ENCODE peak calls at places on chromosomes 7 and 10, in five cellular contexts. I is HCT116, W is uterus, D is ovary, N is NB4. T is an unnamed sample.

GRCh38 chr10:129815898-129816665 is 148.0 kb downstream of the EBF3 start:
- DNase-seq in N (no peak), W (no peak), I (no peak), D (no peak), T (no peak)

GRCh38 chr7:29622335-29623265 is 59.0 kb downstream of the PRR15 start:
- DNase-seq in N (peak; percentile 14), D (no peak), I (peak; percentile 83), W (no peak), T (peak; percentile 91)

GRCh38 chr10:133025558-133026090 is 62.1 kb upstream of the ADGRA1 start:
- DNase-seq in N (no peak), W (no peak), I (no peak), D (no peak), T (no peak)

GRCh38 chr7:44431091-44431608 is 59.3 kb downstream of the NUDCD3 start:
- DNase-seq in N (peak; percentile 21), W (no peak), D (no peak), I (no peak), T (no peak)

GRCh38 chr7:30950197-30950596 is 13.6 kb upstream of the GHRHR start:
- DNase-seq in N (no peak), W (no peak), I (no peak), D (no peak), T (no peak)

GRCh38 chr10:50866317-50866716 is 19.1 kb downstream of the A1CF start:
- DNase-seq in N (no peak), I (no peak), D (no peak), W (no peak), T (no peak)

GRCh38 chr10:120765241-120765803 is 85.8 kb upstream of the WDR11 start:
- DNase-seq in I (no peak), W (no peak), D (no peak), N (no peak), T (no peak)

GRCh38 chr7:5699951-5700384 is 81.5 kb downstream of the RNF216 start:
- DNase-seq in W (no peak), I (no peak), D (no peak), N (no peak), T (no peak)

GRCh38 chr7:157909370-157909769 is 572.6 kb downstream of the DNAJB6 start:
- DNase-seq in I (no peak), D (peak; percentile 13), N (no peak), W (no peak), T (no peak)

GRCh38 chr10:1358860-1359598 is 302.8 kb downstream of the WDR37 start:
- DNase-seq in N (peak; percentile 23), I (no peak), D (no peak), W (no peak), T (no peak)

GRCh38 chr7:106561151-106561550 is 99.8 kb downstream of the CCDC71L start:
- DNase-seq in N (no peak), D (no peak), I (no peak), W (no peak), T (no peak)

GRCh38 chr7:143452495-143452894 is 9.2 kb downstream of the TAS2R60 start:
- DNase-seq in N (no peak), I (no peak), W (no peak), D (no peak), T (no peak)

GRCh38 chr10:113078282-113078907 is 128.3 kb downstream of the TCF7L2 start:
- DNase-seq in I (no peak), D (no peak), N (no peak), W (no peak), T (no peak)

GRCh38 chr10:77578583-77579227 is 58.9 kb downstream of the KCNMA1 start:
- DNase-seq in N (no peak), D (no peak), I (no peak), W (no peak), T (peak; percentile 69)

GRCh38 chr7:146090023-146090645 is 26.5 kb upstream of the CNTNAP2 start:
- DNase-seq in I (peak; percentile 10), N (peak; percentile 56), D (no peak), W (no peak), T (no peak)

GRCh38 chr10:58723977-58724376 is 211.3 kb downstream of the BICC1 start:
- DNase-seq in D (no peak), W (no peak), I (no peak), N (no peak), T (no peak)

GRCh38 chr10:131852161-131852822 is 48.5 kb upstream of the PPP2R2D start:
- DNase-seq in I (no peak), N (no peak), W (peak; percentile 3), D (peak; percentile 7), T (no peak)

GRCh38 chr7:71735961-71736556 is 604.1 kb downstream of the GALNT17 start:
- DNase-seq in W (peak; percentile 46), I (peak; percentile 28), N (peak; percentile 78), D (peak; percentile 74), T (peak; percentile 36)

GRCh38 chr10:29555091-29555745 is 79.6 kb downstream of the SVIL start:
- DNase-seq in N (no peak), I (no peak), D (no peak), W (no peak), T (no peak)

GRCh38 chr7:96026606-96027005 is 254.3 kb downstream of the DYNC1I1 start:
- DNase-seq in D (no peak), I (no peak), N (no peak), W (no peak), T (no peak)

GRCh38 chr10:98684019-98684899 is 237.5 kb upstream of the HPS1 start:
- DNase-seq in I (no peak), D (no peak), N (no peak), W (no peak), T (no peak)

GRCh38 chr10:112981553-112981952 is 31.5 kb downstream of the TCF7L2 start:
- DNase-seq in I (no peak), D (no peak), W (no peak), N (peak; percentile 77), T (no peak)

GRCh38 chr10:80599424-80599847 is 61.7 kb downstream of the SH2D4B start:
- DNase-seq in D (no peak), N (peak; percentile 95), W (no peak), I (peak; percentile 59), T (peak; percentile 68)

GRCh38 chr7:11256501-11256900 is 282.8 kb downstream of the PHF14 start:
- DNase-seq in I (no peak), N (no peak), W (no peak), D (no peak), T (no peak)

GRCh38 chr7:116828281-116828680 is 34.1 kb upstream of the CAPZA2 start:
- DNase-seq in D (no peak), N (no peak), W (no peak), I (no peak), T (no peak)

GRCh38 chr7:1059200-1060091 is 15.1 kb downstream of the GPR146 start:
- DNase-seq in D (no peak), W (no peak), I (peak; percentile 52), N (peak; percentile 65), T (no peak)

GRCh38 chr7:141012044-141012685 is 2.6 kb downstream of the MRPS33 start:
- DNase-seq in N (peak; percentile 79), I (peak; percentile 65), D (peak; percentile 49), W (peak; percentile 35), T (peak; percentile 23)

DNA sequence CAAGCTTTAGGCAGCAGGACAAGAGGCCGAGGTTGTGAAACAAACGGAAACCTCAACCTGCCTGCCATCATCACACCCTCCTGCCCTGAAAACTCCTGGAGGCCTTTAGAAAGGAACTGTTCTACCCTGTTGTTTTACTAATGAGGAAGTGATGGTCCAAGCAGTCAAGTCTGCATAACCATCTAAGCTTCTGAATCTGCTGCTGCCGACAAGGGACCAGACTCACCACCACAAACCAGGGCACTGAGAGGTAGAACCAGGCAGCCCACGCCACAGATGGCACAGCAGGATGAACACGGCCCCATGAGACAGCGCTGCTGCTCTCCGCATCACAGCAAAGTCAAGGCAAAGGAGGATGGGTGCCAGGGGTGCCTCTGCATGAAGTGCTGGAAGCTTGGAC is 209.4 kb downstream of the CELF2 start:
- DNase-seq in W (no peak), I (no peak), D (no peak), N (no peak), T (no peak)
- TF ChIP-seq POLR2A in W (no peak), I (no peak), D (no peak), N (no peak), T (no peak)

DNA sequence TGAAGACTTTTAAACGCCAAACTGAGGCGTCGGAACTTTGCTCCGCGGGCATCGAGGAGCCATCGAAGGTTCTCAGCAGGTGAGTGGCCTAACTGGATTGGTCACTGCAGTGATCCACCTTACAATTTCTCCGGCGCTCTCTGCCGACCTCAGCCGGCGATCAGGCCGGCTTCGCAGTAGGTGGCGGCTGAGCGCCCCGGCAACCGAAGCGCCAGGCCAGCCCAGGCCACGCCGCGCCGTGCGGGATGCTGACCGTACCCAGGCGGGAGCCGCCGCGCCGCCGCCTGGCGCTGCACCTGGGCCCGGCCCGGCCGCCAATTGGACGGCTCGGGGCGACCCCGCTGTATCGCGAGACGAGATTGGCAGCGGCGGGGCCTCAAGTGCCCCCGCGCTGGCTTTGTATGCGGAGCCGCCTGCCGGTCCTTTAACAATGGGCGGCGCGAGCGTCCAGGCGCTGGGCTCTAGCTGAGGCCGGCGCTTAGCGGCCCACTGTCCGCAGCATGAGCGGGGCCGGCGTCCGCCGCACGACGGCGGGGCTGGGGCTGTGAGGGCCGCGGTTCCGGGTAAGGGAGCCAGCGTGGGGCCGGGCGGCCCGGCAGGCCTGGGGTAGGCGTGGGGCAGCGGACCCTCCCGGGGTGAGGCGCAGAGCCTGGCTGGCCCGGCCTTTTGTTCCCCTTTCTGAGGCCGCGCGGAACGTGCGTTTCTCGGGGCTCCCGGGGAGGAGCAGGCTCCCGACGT is at the start of gene CCNJ:
- DNase-seq in D (peak; percentile 93), N (peak; percentile 95), I (peak; percentile 77), W (peak; percentile 87), T (peak; percentile 93)
- TF ChIP-seq POLR2A in D (peak; percentile 46), N (peak; percentile 89), I (peak; percentile 80), W (peak; percentile 87), T (peak; percentile 70)

GRCh38 chr7:36215017-36215621 is 62.1 kb downstream of the EEPD1 start:
- DNase-seq in W (no peak), N (no peak), I (no peak), D (no peak), T (no peak)

GRCh38 chr7:36216063-36216684 is 63.1 kb downstream of the EEPD1 start:
- DNase-seq in N (no peak), D (no peak), I (no peak), W (no peak), T (no peak)

GRCh38 chr7:36217961-36218284 is 64.9 kb downstream of the EEPD1 start:
- DNase-seq in W (no peak), I (no peak), N (no peak), D (no peak), T (no peak)

GRCh38 chr7:36219429-36219828 is 66.4 kb downstream of the EEPD1 start:
- DNase-seq in D (no peak), N (no peak), I (no peak), W (no peak), T (no peak)

GRCh38 chr7:36217211-36217960 is 64.3 kb downstream of the EEPD1 start:
- DNase-seq in N (no peak), D (no peak), I (no peak), W (no peak), T (no peak)
- TF ChIP-seq POLR2A in N (no peak), D (no peak), I (no peak), W (no peak), T (no peak)

DNA sequence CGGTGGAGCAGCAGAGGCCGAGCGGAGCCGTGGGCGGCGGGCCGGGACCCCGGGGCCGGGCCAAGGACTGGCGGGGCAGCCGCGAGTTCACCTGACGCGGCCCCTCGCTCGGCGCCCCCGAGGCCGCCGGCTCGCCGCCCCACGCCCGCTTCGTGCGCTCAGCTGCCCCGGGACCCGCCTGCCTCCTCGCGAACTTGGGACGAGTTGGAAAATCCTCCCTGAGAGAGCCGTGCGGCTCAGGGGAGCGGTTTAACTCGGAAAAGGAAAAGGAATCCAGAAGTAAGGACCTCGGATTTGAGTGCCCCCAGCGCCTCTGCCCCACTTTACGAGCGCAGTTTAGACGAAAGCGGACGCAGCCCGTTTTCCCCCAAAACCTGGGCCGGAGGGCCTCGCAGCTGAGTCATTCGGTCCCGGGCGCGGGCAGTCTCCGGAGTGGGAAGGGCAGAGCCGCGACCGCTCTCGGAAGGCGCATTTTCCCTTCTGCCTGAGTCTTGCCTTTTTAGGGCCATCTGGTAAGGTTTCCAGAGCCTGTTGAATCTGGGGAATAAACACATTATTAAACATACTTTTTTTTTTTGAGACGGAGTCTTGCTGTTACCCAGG is 744 bp downstream of the CREM start:
- DNase-seq in W (peak; percentile 68), D (peak; percentile 81), I (no peak), N (peak; percentile 66), T (peak; percentile 53)
- TF ChIP-seq POLR2A in W (no peak), D (no peak), I (no peak), N (no peak), T (no peak)